ENCODE peak calls at places on chromosomes 3 and 15, in four cellular contexts. W is K562, A is GM12878, C is H1. M is an unnamed sample.

GRCh38 chr15:55694652-55695150 is 48.3 kb downstream of the PRTG start:
- DNase-seq in W (no peak), A (peak), C (no peak), M (no peak)

GRCh38 chr3:158418035-158418434 is 153.0 kb upstream of the MLF1 start:
- DNase-seq in W (no peak), A (no peak), C (no peak), M (no peak)

GRCh38 chr3:64612082-64612860 is 75.5 kb downstream of the ADAMTS9 start:
- DNase-seq in W (no peak), A (no peak), C (no peak), M (no peak)

GRCh38 chr3:103295974-103296570 is 861.3 kb downstream of the ZPLD1 start:
- DNase-seq in W (no peak), A (no peak), C (no peak), M (peak)

GRCh38 chr3:54822206-54822605 is 105.7 kb downstream of the LRTM1 start:
- DNase-seq in W (no peak), A (no peak), C (no peak), M (no peak)

GRCh38 chr15:62464705-62465104 is 299.6 kb upstream of the C2CD4B start:
- DNase-seq in W (no peak), A (no peak), C (no peak), M (no peak)

GRCh38 chr3:5192568-5193319 is 5.2 kb downstream of the EDEM1 start:
- DNase-seq in W (no peak), A (no peak), C (no peak), M (no peak)

GRCh38 chr15:90234519-90234988 is 545 bp downstream of the GDPGP1 start:
- DNase-seq in W (no peak), A (no peak), C (no peak), M (peak)

GRCh38 chr3:195150194-195151118 is 120.5 kb downstream of the XXYLT1 start:
- DNase-seq in W (peak), A (no peak), C (peak), M (no peak)

GRCh38 chr3:167899090-167899489 is 163.6 kb downstream of the SERPINI1 start:
- DNase-seq in W (no peak), A (no peak), C (no peak), M (no peak)

GRCh38 chr15:57921371-57921770 is 144.1 kb downstream of the ALDH1A2 start:
- DNase-seq in W (no peak), A (no peak), C (no peak), M (no peak)

GRCh38 chr15:47432831-47433230 is 284.5 kb upstream of the SEMA6D start:
- DNase-seq in W (no peak), A (no peak), C (no peak), M (no peak)

GRCh38 chr3:151182349-151183079 is 20.5 kb downstream of the GPR171 start:
- DNase-seq in W (no peak), A (no peak), C (no peak), M (no peak)

GRCh38 chr15:90862964-90863721 is 5.2 kb upstream of the FURIN start:
- DNase-seq in W (no peak), A (no peak), C (no peak), M (no peak)

GRCh38 chr3:105970283-105970682 is 101.5 kb upstream of the CBLB start:
- DNase-seq in W (no peak), A (no peak), C (no peak), M (no peak)

GRCh38 chr15:55277116-55277564 is 12.5 kb downstream of the RAB27A start:
- DNase-seq in W (no peak), A (peak), C (no peak), M (no peak)

GRCh38 chr3:4119119-4119518 is 184.1 kb upstream of the SETMAR start:
- DNase-seq in W (no peak), A (no peak), C (no peak), M (no peak)

GRCh38 chr3:130462089-130462488 is 54.9 kb upstream of the COL6A6 start:
- DNase-seq in W (no peak), A (no peak), C (no peak), M (no peak)

GRCh38 chr15:51286816-51287215 is 51.6 kb downstream of the CYP19A1 start:
- DNase-seq in W (no peak), A (no peak), C (no peak), M (peak)

GRCh38 chr15:70125605-70126004 is 27.9 kb upstream of the TLE3 start:
- DNase-seq in W (no peak), A (no peak), C (no peak), M (no peak)

GRCh38 chr15:66932634-66933024 is 132.8 kb upstream of the SMAD3 start:
- DNase-seq in W (no peak), A (no peak), C (no peak), M (no peak)

GRCh38 chr3:182909318-182910040 is 70.9 kb downstream of the DCUN1D1 start:
- DNase-seq in W (peak), A (no peak), C (no peak), M (no peak)

GRCh38 chr15:63836579-63836978 is 2.8 kb upstream of the HERC1 start:
- DNase-seq in W (no peak), A (no peak), C (no peak), M (no peak)

GRCh38 chr15:65921780-65922179 is 52.5 kb downstream of the RAB11A start:
- DNase-seq in W (no peak), A (no peak), C (no peak), M (no peak)

GRCh38 chr15:98809273-98809672 is 160.9 kb downstream of the IGF1R start:
- DNase-seq in W (no peak), A (no peak), C (no peak), M (no peak)

GRCh38 chr3:37282996-37283395 is 108.6 kb upstream of the LRRFIP2 start:
- DNase-seq in W (no peak), A (no peak), C (no peak), M (no peak)

GRCh38 chr15:101441706-101442105 is 47.8 kb downstream of the PCSK6 start:
- DNase-seq in W (no peak), A (no peak), C (peak), M (no peak)

GRCh38 chr3:119368243-119368800 is 74.1 kb downstream of the ARHGAP31 start:
- DNase-seq in W (no peak), A (no peak), C (no peak), M (no peak)

GRCh38 chr3:196163687-196164493 is 47.3 kb downstream of the ZDHHC19 start:
- DNase-seq in W (no peak), A (no peak), C (no peak), M (peak)

GRCh38 chr3:128493221-128494151 is 485 bp upstream of the GATA2 start:
- DNase-seq in W (peak), A (no peak), C (peak), M (no peak)
- TF ChIP-seq BRCA1 in W (no peak), A (no peak), C (no peak), M (no peak)

GRCh38 chr3:47542614-47543173 is 29.2 kb upstream of the ELP6 start:
- DNase-seq in W (peak), A (no peak), C (no peak), M (no peak)
- TF ChIP-seq BRCA1 in W (no peak), A (no peak), C (no peak), M (no peak)

GRCh38 chr3:170751083-170751893 is 118.7 kb downstream of the RPL22L1 start:
- DNase-seq in W (no peak), A (no peak), C (no peak), M (no peak)
- TF ChIP-seq BRCA1 in W (no peak), A (no peak), C (no peak), M (no peak)

GRCh38 chr3:159796226-159796625 is 192.4 kb upstream of the IL12A start:
- DNase-seq in W (no peak), A (no peak), C (no peak), M (no peak)

GRCh38 chr3:159797771-159798170 is 190.9 kb upstream of the IL12A start:
- DNase-seq in W (no peak), A (no peak), C (no peak), M (no peak)

GRCh38 chr3:159795776-159796175 is 192.9 kb upstream of the IL12A start:
- DNase-seq in W (no peak), A (no peak), C (no peak), M (no peak)

GRCh38 chr3:159796744-159797143 is 191.9 kb upstream of the IL12A start:
- DNase-seq in W (no peak), A (no peak), C (no peak), M (no peak)

DNA sequence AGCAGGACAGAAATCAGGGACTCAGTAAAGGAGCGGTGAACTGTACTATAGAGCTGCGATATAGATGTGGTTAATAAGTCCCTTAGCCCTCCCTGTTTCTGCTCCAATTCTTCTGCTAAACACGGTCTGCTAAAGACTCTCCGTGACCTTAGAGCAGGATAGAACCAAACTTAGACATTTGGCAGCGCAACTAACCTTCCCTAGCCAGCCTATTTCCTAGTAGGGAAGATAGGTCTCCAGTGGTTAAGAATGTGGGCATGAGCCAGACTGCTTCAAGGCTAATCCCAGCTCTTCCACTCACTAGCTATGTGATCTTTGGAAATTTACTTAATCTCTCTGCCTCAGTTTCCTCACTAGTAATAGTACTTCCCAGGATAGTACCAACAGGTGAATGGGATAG is 193.6 kb upstream of the IL12A start:
- DNase-seq in W (no peak), A (no peak), C (no peak), M (no peak)
- TF ChIP-seq BRCA1 in W (no peak), A (no peak), C (no peak), M (no peak)

DNA sequence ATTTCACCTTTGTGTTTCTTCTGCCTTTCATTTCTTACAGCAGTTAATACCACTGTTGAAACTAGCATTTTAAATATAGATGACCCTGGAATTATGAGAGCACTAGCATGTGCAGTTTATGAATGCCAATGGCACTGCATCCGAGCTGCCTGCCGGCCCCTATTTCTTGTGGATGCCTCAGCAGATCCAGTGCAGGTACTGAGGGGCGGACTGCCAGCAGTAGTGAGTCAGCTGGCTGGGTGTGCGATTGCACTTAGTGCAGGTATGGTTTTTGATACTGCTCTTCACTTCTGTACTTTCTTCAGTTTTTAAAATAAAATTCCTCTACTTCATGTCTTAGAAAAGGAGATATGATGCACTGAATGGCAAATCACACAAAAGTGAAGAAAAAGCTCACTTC is 453.0 kb downstream of the DIPK2A start:
- DNase-seq in W (no peak), A (no peak), C (no peak), M (no peak)
- TF ChIP-seq BRCA1 in W (no peak), A (no peak), C (no peak), M (no peak)

GRCh38 chr3:43120937-43121336 is 15.1 kb upstream of the POMGNT2 start:
- DNase-seq in W (no peak), A (no peak), C (no peak), M (no peak)

DNA sequence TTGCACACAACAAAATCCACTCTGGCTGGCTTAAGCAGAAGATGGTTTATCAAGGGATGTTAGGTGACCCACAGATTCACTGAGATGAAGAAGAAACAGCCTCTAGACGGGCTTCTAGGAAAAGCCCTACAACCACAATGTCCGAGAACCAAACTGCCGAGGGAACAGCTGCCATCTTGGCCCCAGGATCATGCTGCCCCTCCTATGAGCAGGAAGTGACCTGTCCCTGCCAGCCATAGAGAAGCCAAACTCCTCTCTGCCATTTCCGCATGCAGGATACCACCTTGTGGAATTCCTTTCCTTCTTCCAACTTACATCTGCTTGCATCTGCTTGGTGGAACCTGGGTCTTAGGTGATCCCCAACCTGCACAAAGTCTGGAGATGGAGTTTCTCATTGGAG is 11.4 kb upstream of the POMGNT2 start:
- DNase-seq in W (no peak), A (no peak), C (no peak), M (no peak)
- TF ChIP-seq BRCA1 in W (no peak), A (no peak), C (no peak), M (no peak)